ENCODE peak calls at places on chromosomes 4 and X, in ten cellular contexts. One of them, this sample, is unnamed.

GRCh38 chrX:4182010-4182806 is 468.8 kb upstream of the PRKX start:
- DNase-seq in NCI-H146: no peak
- DNase-seq in NCI-H345: no peak
- DNase-seq in naive B cell: no peak
- DNase-seq in SW480: no peak
- DNase-seq in iPS-NIHi11: peak; percentile 4
- DNase-seq in stimulated activated CD4-positive, alpha-beta T cell treated with anti-CD3 and anti-CD28 coated beads, Interleukin-1b, Interleukin-23, amount 100 ng/mL, for 1 hour: no peak
- DNase-seq in A549: no peak
- DNase-seq in EL: no peak
- DNase-seq in iris pigment epithelial cell: no peak
- DNase-seq in this sample: no peak

GRCh38 chr4:21012851-21013331 is 312.6 kb downstream of the PACRGL start:
- DNase-seq in NCI-H345: no peak
- DNase-seq in naive B cell: no peak
- DNase-seq in SW480: peak; percentile 7
- DNase-seq in EL: peak; percentile 59
- DNase-seq in A549: no peak
- DNase-seq in iris pigment epithelial cell: peak; percentile 70
- DNase-seq in NCI-H146: no peak
- DNase-seq in iPS-NIHi11: no peak
- DNase-seq in stimulated activated CD4-positive, alpha-beta T cell treated with anti-CD3 and anti-CD28 coated beads, Interleukin-1b, Interleukin-23, amount 100 ng/mL, for 1 hour: no peak
- DNase-seq in this sample: peak; percentile 39

GRCh38 chr4:99868126-99868596 is 26.1 kb downstream of the LAMTOR3 start:
- DNase-seq in EL: peak; percentile 43
- DNase-seq in naive B cell: no peak
- DNase-seq in A549: no peak
- DNase-seq in SW480: no peak
- DNase-seq in NCI-H146: no peak
- DNase-seq in NCI-H345: no peak
- DNase-seq in stimulated activated CD4-positive, alpha-beta T cell treated with anti-CD3 and anti-CD28 coated beads, Interleukin-1b, Interleukin-23, amount 100 ng/mL, for 1 hour: no peak
- DNase-seq in iPS-NIHi11: peak; percentile 13
- DNase-seq in iris pigment epithelial cell: peak; percentile 86
- DNase-seq in this sample: peak; percentile 53

GRCh38 chr4:38387348-38387747 is 276.7 kb upstream of the KLF3 start:
- DNase-seq in NCI-H345: no peak
- DNase-seq in iPS-NIHi11: peak; percentile 40
- DNase-seq in NCI-H146: no peak
- DNase-seq in SW480: no peak
- DNase-seq in EL: no peak
- DNase-seq in naive B cell: no peak
- DNase-seq in A549: no peak
- DNase-seq in stimulated activated CD4-positive, alpha-beta T cell treated with anti-CD3 and anti-CD28 coated beads, Interleukin-1b, Interleukin-23, amount 100 ng/mL, for 1 hour: no peak
- DNase-seq in iris pigment epithelial cell: peak; percentile 86
- DNase-seq in this sample: peak; percentile 39

GRCh38 chrX:153381684-153382532 is 19.2 kb downstream of the PNMA6E start:
- DNase-seq in A549: peak; percentile 50
- DNase-seq in NCI-H146: peak; percentile 83
- DNase-seq in iPS-NIHi11: peak; percentile 26
- DNase-seq in NCI-H345: peak; percentile 89
- DNase-seq in naive B cell: no peak
- DNase-seq in iris pigment epithelial cell: peak; percentile 94
- DNase-seq in stimulated activated CD4-positive, alpha-beta T cell treated with anti-CD3 and anti-CD28 coated beads, Interleukin-1b, Interleukin-23, amount 100 ng/mL, for 1 hour: no peak
- DNase-seq in SW480: peak; percentile 18
- DNase-seq in EL: peak; percentile 39
- DNase-seq in this sample: peak; percentile 89

GRCh38 chrX:6015423-6015822 is 213.2 kb downstream of the NLGN4X start:
- DNase-seq in naive B cell: no peak
- DNase-seq in stimulated activated CD4-positive, alpha-beta T cell treated with anti-CD3 and anti-CD28 coated beads, Interleukin-1b, Interleukin-23, amount 100 ng/mL, for 1 hour: no peak
- DNase-seq in NCI-H146: no peak
- DNase-seq in iPS-NIHi11: no peak
- DNase-seq in A549: no peak
- DNase-seq in NCI-H345: no peak
- DNase-seq in EL: no peak
- DNase-seq in SW480: no peak
- DNase-seq in iris pigment epithelial cell: no peak
- DNase-seq in this sample: no peak

GRCh38 chr4:173174184-173175156 is 5.9 kb downstream of the GALNT7 start:
- DNase-seq in NCI-H146: no peak
- DNase-seq in NCI-H345: no peak
- DNase-seq in EL: no peak
- DNase-seq in iPS-NIHi11: peak; percentile 27
- DNase-seq in A549: no peak
- DNase-seq in iris pigment epithelial cell: no peak
- DNase-seq in stimulated activated CD4-positive, alpha-beta T cell treated with anti-CD3 and anti-CD28 coated beads, Interleukin-1b, Interleukin-23, amount 100 ng/mL, for 1 hour: no peak
- DNase-seq in SW480: no peak
- DNase-seq in naive B cell: no peak
- DNase-seq in this sample: no peak

GRCh38 chr4:24930136-24930535 is 17.3 kb upstream of the CCDC149 start:
- DNase-seq in iPS-NIHi11: no peak
- DNase-seq in stimulated activated CD4-positive, alpha-beta T cell treated with anti-CD3 and anti-CD28 coated beads, Interleukin-1b, Interleukin-23, amount 100 ng/mL, for 1 hour: no peak
- DNase-seq in SW480: no peak
- DNase-seq in A549: no peak
- DNase-seq in NCI-H345: no peak
- DNase-seq in naive B cell: no peak
- DNase-seq in iris pigment epithelial cell: peak; percentile 9
- DNase-seq in EL: no peak
- DNase-seq in NCI-H146: no peak
- DNase-seq in this sample: no peak

GRCh38 chrX:981791-982626 is 230.4 kb downstream of the CRLF2 start:
- DNase-seq in NCI-H146: no peak
- DNase-seq in stimulated activated CD4-positive, alpha-beta T cell treated with anti-CD3 and anti-CD28 coated beads, Interleukin-1b, Interleukin-23, amount 100 ng/mL, for 1 hour: no peak
- DNase-seq in iPS-NIHi11: peak; percentile 40
- DNase-seq in A549: no peak
- DNase-seq in iris pigment epithelial cell: no peak
- DNase-seq in NCI-H345: no peak
- DNase-seq in naive B cell: no peak
- DNase-seq in SW480: no peak
- DNase-seq in EL: peak; percentile 28
- DNase-seq in this sample: no peak

GRCh38 chrX:20309796-20310195 is 43.1 kb upstream of the RPS6KA3 start:
- DNase-seq in A549: no peak
- DNase-seq in NCI-H345: no peak
- DNase-seq in stimulated activated CD4-positive, alpha-beta T cell treated with anti-CD3 and anti-CD28 coated beads, Interleukin-1b, Interleukin-23, amount 100 ng/mL, for 1 hour: no peak
- DNase-seq in EL: peak; percentile 1
- DNase-seq in naive B cell: no peak
- DNase-seq in SW480: no peak
- DNase-seq in iris pigment epithelial cell: peak; percentile 64
- DNase-seq in NCI-H146: no peak
- DNase-seq in iPS-NIHi11: no peak
- DNase-seq in this sample: no peak

GRCh38 chr4:153222162-153222789 is 18.0 kb downstream of the TRIM2 start:
- DNase-seq in stimulated activated CD4-positive, alpha-beta T cell treated with anti-CD3 and anti-CD28 coated beads, Interleukin-1b, Interleukin-23, amount 100 ng/mL, for 1 hour: no peak
- DNase-seq in NCI-H345: no peak
- DNase-seq in EL: peak; percentile 85
- DNase-seq in NCI-H146: peak; percentile 51
- DNase-seq in iris pigment epithelial cell: peak; percentile 90
- DNase-seq in iPS-NIHi11: peak; percentile 83
- DNase-seq in naive B cell: peak; percentile 45
- DNase-seq in A549: no peak
- DNase-seq in SW480: no peak
- DNase-seq in this sample: peak; percentile 78

GRCh38 chr4:144709159-144709558 is 63.2 kb downstream of the HHIP start:
- DNase-seq in stimulated activated CD4-positive, alpha-beta T cell treated with anti-CD3 and anti-CD28 coated beads, Interleukin-1b, Interleukin-23, amount 100 ng/mL, for 1 hour: no peak
- DNase-seq in iris pigment epithelial cell: peak; percentile 68
- DNase-seq in naive B cell: no peak
- DNase-seq in EL: peak; percentile 84
- DNase-seq in A549: no peak
- DNase-seq in SW480: peak; percentile 51
- DNase-seq in NCI-H146: no peak
- DNase-seq in iPS-NIHi11: peak; percentile 7
- DNase-seq in NCI-H345: no peak
- DNase-seq in this sample: peak; percentile 94

GRCh38 chr4:52173470-52174055 is 122.5 kb downstream of the SPATA18 start:
- DNase-seq in EL: peak; percentile 4
- DNase-seq in NCI-H345: no peak
- DNase-seq in stimulated activated CD4-positive, alpha-beta T cell treated with anti-CD3 and anti-CD28 coated beads, Interleukin-1b, Interleukin-23, amount 100 ng/mL, for 1 hour: no peak
- DNase-seq in NCI-H146: no peak
- DNase-seq in A549: no peak
- DNase-seq in iPS-NIHi11: no peak
- DNase-seq in iris pigment epithelial cell: peak; percentile 51
- DNase-seq in SW480: no peak
- DNase-seq in naive B cell: no peak
- DNase-seq in this sample: no peak

GRCh38 chr4:55256787-55257186 is 89.3 kb upstream of the SRD5A3 start:
- DNase-seq in iris pigment epithelial cell: no peak
- DNase-seq in naive B cell: no peak
- DNase-seq in stimulated activated CD4-positive, alpha-beta T cell treated with anti-CD3 and anti-CD28 coated beads, Interleukin-1b, Interleukin-23, amount 100 ng/mL, for 1 hour: no peak
- DNase-seq in SW480: no peak
- DNase-seq in A549: no peak
- DNase-seq in NCI-H345: no peak
- DNase-seq in EL: no peak
- DNase-seq in iPS-NIHi11: no peak
- DNase-seq in NCI-H146: no peak
- DNase-seq in this sample: no peak

GRCh38 chr4:97395980-97396562 is 747.2 kb downstream of the STPG2 start:
- DNase-seq in NCI-H146: no peak
- DNase-seq in NCI-H345: no peak
- DNase-seq in iris pigment epithelial cell: peak; percentile 16
- DNase-seq in A549: peak; percentile 2
- DNase-seq in EL: no peak
- DNase-seq in SW480: no peak
- DNase-seq in iPS-NIHi11: no peak
- DNase-seq in naive B cell: no peak
- DNase-seq in stimulated activated CD4-positive, alpha-beta T cell treated with anti-CD3 and anti-CD28 coated beads, Interleukin-1b, Interleukin-23, amount 100 ng/mL, for 1 hour: no peak
- DNase-seq in this sample: peak; percentile 71

GRCh38 chr4:98430708-98431403 is 169.7 kb downstream of the RAP1GDS1 start:
- DNase-seq in stimulated activated CD4-positive, alpha-beta T cell treated with anti-CD3 and anti-CD28 coated beads, Interleukin-1b, Interleukin-23, amount 100 ng/mL, for 1 hour: no peak
- DNase-seq in NCI-H146: no peak
- DNase-seq in iPS-NIHi11: no peak
- DNase-seq in EL: peak; percentile 89
- DNase-seq in SW480: no peak
- DNase-seq in A549: peak; percentile 83
- DNase-seq in NCI-H345: no peak
- DNase-seq in naive B cell: no peak
- DNase-seq in iris pigment epithelial cell: peak; percentile 98
- DNase-seq in this sample: peak; percentile 94

GRCh38 chrX:42246814-42247213 is 323.5 kb upstream of the CASK start:
- DNase-seq in stimulated activated CD4-positive, alpha-beta T cell treated with anti-CD3 and anti-CD28 coated beads, Interleukin-1b, Interleukin-23, amount 100 ng/mL, for 1 hour: no peak
- DNase-seq in naive B cell: no peak
- DNase-seq in iPS-NIHi11: no peak
- DNase-seq in SW480: no peak
- DNase-seq in iris pigment epithelial cell: peak; percentile 0
- DNase-seq in EL: no peak
- DNase-seq in A549: no peak
- DNase-seq in NCI-H146: no peak
- DNase-seq in NCI-H345: peak; percentile 20
- DNase-seq in this sample: no peak

GRCh38 chr4:188158336-188158735 is 19.1 kb downstream of the TRIML1 start:
- DNase-seq in A549: no peak
- DNase-seq in iris pigment epithelial cell: no peak
- DNase-seq in NCI-H146: no peak
- DNase-seq in EL: no peak
- DNase-seq in SW480: no peak
- DNase-seq in iPS-NIHi11: no peak
- DNase-seq in NCI-H345: no peak
- DNase-seq in naive B cell: no peak
- DNase-seq in stimulated activated CD4-positive, alpha-beta T cell treated with anti-CD3 and anti-CD28 coated beads, Interleukin-1b, Interleukin-23, amount 100 ng/mL, for 1 hour: no peak
- DNase-seq in this sample: no peak

GRCh38 chr4:83208776-83209365 is 75.7 kb downstream of the COQ2 start:
- DNase-seq in SW480: no peak
- DNase-seq in iris pigment epithelial cell: no peak
- DNase-seq in stimulated activated CD4-positive, alpha-beta T cell treated with anti-CD3 and anti-CD28 coated beads, Interleukin-1b, Interleukin-23, amount 100 ng/mL, for 1 hour: no peak
- DNase-seq in iPS-NIHi11: no peak
- DNase-seq in EL: peak; percentile 72
- DNase-seq in NCI-H345: no peak
- DNase-seq in naive B cell: no peak
- DNase-seq in NCI-H146: no peak
- DNase-seq in A549: peak; percentile 61
- DNase-seq in this sample: no peak

GRCh38 chr4:15400911-15401671 is 26.7 kb upstream of the C1QTNF7 start:
- DNase-seq in EL: peak; percentile 93
- DNase-seq in SW480: no peak
- DNase-seq in stimulated activated CD4-positive, alpha-beta T cell treated with anti-CD3 and anti-CD28 coated beads, Interleukin-1b, Interleukin-23, amount 100 ng/mL, for 1 hour: no peak
- DNase-seq in NCI-H146: no peak
- DNase-seq in naive B cell: peak; percentile 39
- DNase-seq in NCI-H345: no peak
- DNase-seq in iPS-NIHi11: peak; percentile 33
- DNase-seq in A549: peak; percentile 4
- DNase-seq in iris pigment epithelial cell: peak; percentile 90
- DNase-seq in this sample: peak; percentile 65

GRCh38 chrX:135528756-135529155 is 8.3 kb downstream of the INTS6L start:
- DNase-seq in NCI-H146: no peak
- DNase-seq in stimulated activated CD4-positive, alpha-beta T cell treated with anti-CD3 and anti-CD28 coated beads, Interleukin-1b, Interleukin-23, amount 100 ng/mL, for 1 hour: no peak
- DNase-seq in EL: no peak
- DNase-seq in SW480: no peak
- DNase-seq in iris pigment epithelial cell: no peak
- DNase-seq in iPS-NIHi11: no peak
- DNase-seq in NCI-H345: no peak
- DNase-seq in A549: no peak
- DNase-seq in naive B cell: no peak
- DNase-seq in this sample: no peak

GRCh38 chr4:83250666-83251065 is 33.9 kb downstream of the COQ2 start:
- DNase-seq in SW480: no peak
- DNase-seq in naive B cell: no peak
- DNase-seq in A549: no peak
- DNase-seq in iris pigment epithelial cell: no peak
- DNase-seq in NCI-H146: no peak
- DNase-seq in EL: no peak
- DNase-seq in NCI-H345: no peak
- DNase-seq in stimulated activated CD4-positive, alpha-beta T cell treated with anti-CD3 and anti-CD28 coated beads, Interleukin-1b, Interleukin-23, amount 100 ng/mL, for 1 hour: no peak
- DNase-seq in iPS-NIHi11: no peak
- DNase-seq in this sample: no peak

GRCh38 chr4:173547889-173548288 is 17.9 kb upstream of the HAND2 start:
- DNase-seq in NCI-H146: no peak
- DNase-seq in NCI-H345: no peak
- DNase-seq in SW480: no peak
- DNase-seq in naive B cell: no peak
- DNase-seq in A549: no peak
- DNase-seq in iPS-NIHi11: no peak
- DNase-seq in EL: no peak
- DNase-seq in iris pigment epithelial cell: no peak
- DNase-seq in stimulated activated CD4-positive, alpha-beta T cell treated with anti-CD3 and anti-CD28 coated beads, Interleukin-1b, Interleukin-23, amount 100 ng/mL, for 1 hour: no peak
- DNase-seq in this sample: no peak

GRCh38 chrX:97787849-97788248 is 904.1 kb downstream of the RPA4 start:
- DNase-seq in stimulated activated CD4-positive, alpha-beta T cell treated with anti-CD3 and anti-CD28 coated beads, Interleukin-1b, Interleukin-23, amount 100 ng/mL, for 1 hour: no peak
- DNase-seq in naive B cell: no peak
- DNase-seq in NCI-H146: no peak
- DNase-seq in SW480: no peak
- DNase-seq in A549: peak; percentile 0
- DNase-seq in iris pigment epithelial cell: no peak
- DNase-seq in iPS-NIHi11: no peak
- DNase-seq in EL: no peak
- DNase-seq in NCI-H345: no peak
- DNase-seq in this sample: no peak

GRCh38 chrX:102712967-102713677 is 874 bp downstream of the GPRASP2 start:
- DNase-seq in iPS-NIHi11: peak; percentile 25
- DNase-seq in naive B cell: no peak
- DNase-seq in EL: peak; percentile 59
- DNase-seq in iris pigment epithelial cell: peak; percentile 58
- DNase-seq in NCI-H146: peak; percentile 43
- DNase-seq in A549: peak; percentile 70
- DNase-seq in NCI-H345: peak; percentile 51
- DNase-seq in SW480: peak; percentile 50
- DNase-seq in stimulated activated CD4-positive, alpha-beta T cell treated with anti-CD3 and anti-CD28 coated beads, Interleukin-1b, Interleukin-23, amount 100 ng/mL, for 1 hour: no peak
- DNase-seq in this sample: peak; percentile 50

GRCh38 chr4:57989430-57989829 is 879.2 kb upstream of the IGFBP7 start:
- DNase-seq in SW480: no peak
- DNase-seq in iris pigment epithelial cell: no peak
- DNase-seq in NCI-H146: peak; percentile 8
- DNase-seq in naive B cell: no peak
- DNase-seq in stimulated activated CD4-positive, alpha-beta T cell treated with anti-CD3 and anti-CD28 coated beads, Interleukin-1b, Interleukin-23, amount 100 ng/mL, for 1 hour: no peak
- DNase-seq in A549: no peak
- DNase-seq in EL: no peak
- DNase-seq in NCI-H345: no peak
- DNase-seq in iPS-NIHi11: no peak
- DNase-seq in this sample: no peak

GRCh38 chr4:76055005-76055404 is 19.1 kb upstream of the CXCL11 start:
- DNase-seq in naive B cell: peak; percentile 40
- DNase-seq in A549: no peak
- DNase-seq in stimulated activated CD4-positive, alpha-beta T cell treated with anti-CD3 and anti-CD28 coated beads, Interleukin-1b, Interleukin-23, amount 100 ng/mL, for 1 hour: no peak
- DNase-seq in NCI-H146: no peak
- DNase-seq in EL: no peak
- DNase-seq in iPS-NIHi11: no peak
- DNase-seq in NCI-H345: no peak
- DNase-seq in SW480: no peak
- DNase-seq in iris pigment epithelial cell: no peak
- DNase-seq in this sample: no peak